ENCODE peak calls at places on chromosome 5, in seven cellular contexts. X is neural progenitor cell, U is uterus, Z is brain microvascular endothelial cell, P is cardiac fibroblast, B is kidney, G is NB4. C is an unnamed sample.

GRCh38 chr5:34497031-34497808 is 158.9 kb upstream of the RAI14 start:
- DNase-seq in P (peak), B (peak), Z (no peak), G (no peak), X (no peak), U (peak), C (no peak)

GRCh38 chr5:43674536-43674935 is 71.6 kb downstream of the NNT start:
- DNase-seq in P (peak), U (no peak), G (no peak), B (no peak), Z (no peak), X (no peak), C (no peak)

GRCh38 chr5:174532453-174533126 is 191.8 kb upstream of the MSX2 start:
- DNase-seq in B (peak), P (peak), G (peak), X (peak), Z (peak), U (peak), C (no peak)

GRCh38 chr5:1005362-1005851 is 3.2 kb upstream of the NKD2 start:
- DNase-seq in P (no peak), Z (no peak), B (no peak), G (no peak), X (no peak), U (no peak), C (no peak)

GRCh38 chr5:125412561-125413535 is 666.4 kb upstream of the ZNF608 start:
- DNase-seq in B (peak), G (no peak), X (peak), U (peak), Z (peak), P (peak), C (peak)

GRCh38 chr5:180138214-180138975 is 66.8 kb upstream of the RNF130 start:
- DNase-seq in P (no peak), U (no peak), X (no peak), B (no peak), G (no peak), Z (no peak), C (no peak)

GRCh38 chr5:144915452-144915851 is 744.8 kb downstream of the KCTD16 start:
- DNase-seq in P (no peak), X (no peak), G (no peak), U (no peak), B (no peak), Z (no peak), C (no peak)

GRCh38 chr5:169906745-169907649 is 73.3 kb downstream of the INSYN2B start:
- DNase-seq in G (no peak), U (no peak), Z (no peak), B (no peak), X (no peak), P (peak), C (no peak)

GRCh38 chr5:55737793-55738192 is at the start of gene DDX4:
- DNase-seq in Z (no peak), G (no peak), X (no peak), P (no peak), B (no peak), U (no peak), C (no peak)

GRCh38 chr5:141992349-141992963 is 20.4 kb downstream of the GNPDA1 start:
- DNase-seq in U (peak), B (no peak), Z (peak), G (peak), X (peak), P (peak), C (no peak)

GRCh38 chr5:10601246-10602030 is 37.6 kb downstream of the ANKRD33B start:
- DNase-seq in P (peak), G (no peak), X (no peak), U (peak), Z (peak), B (peak), C (no peak)

GRCh38 chr5:127399068-127399467 is 108.5 kb downstream of the MEGF10 start:
- DNase-seq in U (no peak), P (no peak), X (no peak), Z (no peak), G (no peak), B (no peak), C (no peak)

GRCh38 chr5:32021771-32022170 is 152.3 kb downstream of the GOLPH3 start:
- DNase-seq in G (no peak), X (no peak), B (no peak), P (no peak), U (no peak), Z (no peak), C (no peak)

GRCh38 chr5:32190094-32190493 is 16.0 kb upstream of the GOLPH3 start:
- DNase-seq in P (peak), U (peak), Z (no peak), X (no peak), G (no peak), B (no peak), C (no peak)

GRCh38 chr5:88664630-88665029 is 218.4 kb downstream of the MEF2C start:
- DNase-seq in X (peak), P (no peak), G (no peak), Z (no peak), U (no peak), B (no peak), C (no peak)

GRCh38 chr5:151721812-151722391 is 35.2 kb upstream of the SPARC start:
- DNase-seq in X (no peak), U (no peak), G (no peak), Z (no peak), B (no peak), P (no peak), C (no peak)

GRCh38 chr5:4548341-4548740 is 591.8 kb upstream of the ADAMTS16 start:
- DNase-seq in G (no peak), U (no peak), B (no peak), X (no peak), Z (no peak), P (no peak), C (no peak)

DNA sequence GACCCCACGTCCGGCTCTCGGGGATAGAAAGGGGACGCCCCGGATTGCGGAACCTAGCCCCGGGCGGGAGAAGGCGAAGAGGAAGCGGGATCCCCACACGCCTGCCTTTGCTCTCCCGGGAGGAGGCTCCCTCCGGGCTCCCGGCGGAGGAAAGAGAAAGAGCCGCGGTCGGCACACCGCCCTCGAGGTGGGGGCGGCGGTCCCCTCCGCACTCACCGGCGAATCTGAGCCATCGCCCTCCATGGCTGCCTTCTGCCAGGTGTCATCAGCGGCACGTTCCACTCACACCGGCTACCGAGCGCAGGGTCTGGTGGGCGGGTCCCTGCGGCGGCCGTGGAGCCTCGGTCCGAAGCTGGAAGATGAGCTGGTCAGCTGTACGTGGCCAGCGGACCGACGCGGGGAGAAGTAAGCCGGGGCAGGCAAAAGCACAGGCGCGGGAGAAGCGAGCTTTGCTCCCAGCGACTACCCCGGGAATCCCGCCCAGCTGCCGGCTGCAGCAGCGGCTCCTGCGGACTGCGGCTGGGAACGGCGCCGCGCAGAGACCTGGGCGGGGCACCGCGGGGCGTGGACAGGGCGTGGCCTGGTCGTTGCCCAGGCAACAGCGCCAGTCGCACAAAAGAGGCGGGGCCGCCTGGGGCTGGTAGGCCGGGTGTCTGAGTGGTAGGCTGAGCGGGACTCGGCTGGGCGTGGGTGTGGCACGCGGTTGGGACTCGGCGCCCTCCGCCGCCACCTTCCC is at the start of gene TRIM36:
- DNase-seq in B (peak), X (peak), U (peak), Z (peak), G (peak), P (peak), C (peak)
- TF ChIP-seq CTCF in B (peak), X (peak), U (no peak), Z (peak), G (no peak), P (no peak), C (no peak)

GRCh38 chr5:137220523-137220927 is 278.6 kb downstream of the SPOCK1 start:
- DNase-seq in G (peak), B (no peak), U (no peak), P (peak), X (peak), Z (peak), C (peak)
- TF ChIP-seq CTCF in G (peak), B (peak), U (peak), P (peak), X (peak), Z (peak), C (no peak)

DNA sequence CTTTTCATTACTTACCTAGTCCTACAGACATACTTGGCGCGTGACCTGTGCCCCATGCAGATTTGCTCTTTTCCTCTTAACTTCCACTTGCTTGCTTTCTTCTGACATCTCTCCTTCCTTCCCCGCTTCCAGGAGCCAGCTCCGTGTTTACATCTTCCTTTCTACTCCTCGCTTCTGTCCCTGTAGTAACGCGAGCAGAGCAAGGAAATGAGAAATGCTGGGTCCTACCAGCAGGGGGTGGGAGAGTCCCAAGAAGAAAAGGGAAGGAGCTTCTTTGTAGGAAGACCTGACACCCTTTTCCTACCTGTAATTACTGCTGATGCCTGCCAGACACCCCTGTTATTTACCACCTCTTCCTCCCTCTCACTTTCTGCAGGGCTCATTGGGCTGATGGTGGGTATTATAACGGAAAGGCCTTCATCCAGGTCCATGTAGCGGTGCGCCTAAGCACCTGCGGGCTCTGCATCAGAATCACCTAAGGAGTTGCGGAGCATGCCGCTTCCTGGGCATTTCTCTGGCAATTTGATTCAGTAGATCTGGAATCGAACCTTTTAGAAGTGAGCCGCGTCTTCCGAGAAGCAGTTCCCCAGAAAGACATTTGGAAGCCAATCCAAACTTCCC is 1260.8 kb upstream of the WWC1 start:
- DNase-seq in X (peak), P (peak), Z (no peak), U (no peak), G (peak), B (no peak), C (peak)
- TF ChIP-seq CTCF in X (peak), P (no peak), Z (peak), U (no peak), G (peak), B (peak), C (no peak)

DNA sequence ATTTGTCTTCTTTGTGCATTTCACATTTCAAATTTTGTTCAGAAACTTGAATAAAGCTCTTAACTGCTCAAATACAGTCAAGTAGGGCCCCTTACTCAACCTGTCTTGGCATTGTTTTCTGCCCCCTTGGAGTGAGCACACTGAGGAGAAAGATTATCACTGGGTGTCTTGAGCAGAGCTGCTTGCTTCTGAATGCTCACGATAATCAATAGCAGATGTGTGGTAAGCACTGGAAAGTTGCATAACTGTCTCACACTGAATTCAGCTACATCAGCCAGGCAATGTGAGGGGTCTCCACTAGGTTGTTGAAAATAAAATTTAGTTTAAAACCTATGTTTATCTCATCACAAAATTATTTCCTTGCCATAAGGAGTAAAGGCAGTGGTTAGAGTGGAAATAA is 7.8 kb upstream of the TNFAIP8 start:
- DNase-seq in B (no peak), Z (no peak), P (peak), X (no peak), G (no peak), U (no peak), C (no peak)
- TF ChIP-seq CTCF in B (no peak), Z (no peak), P (no peak), X (no peak), G (no peak), U (no peak), C (no peak)

GRCh38 chr5:2642684-2643325 is 108.7 kb downstream of the IRX2 start:
- DNase-seq in B (no peak), U (no peak), X (no peak), P (no peak), Z (no peak), G (no peak), C (no peak)
- TF ChIP-seq CTCF in B (no peak), U (no peak), X (no peak), P (no peak), Z (no peak), G (no peak), C (no peak)

GRCh38 chr5:80555099-80555498 is 15.0 kb downstream of the ANKRD34B start:
- DNase-seq in P (no peak), X (no peak), B (no peak), G (no peak), U (no peak), Z (no peak), C (no peak)
- TF ChIP-seq CTCF in P (no peak), X (no peak), B (no peak), G (no peak), U (no peak), Z (no peak), C (no peak)

GRCh38 chr5:77437194-77437593 is 54.9 kb downstream of the WDR41 start:
- DNase-seq in B (no peak), Z (no peak), G (no peak), U (no peak), X (peak), P (no peak), C (no peak)
- TF ChIP-seq CTCF in B (no peak), Z (peak), G (no peak), U (peak), X (peak), P (no peak), C (no peak)

GRCh38 chr5:76604838-76605237 is 18.4 kb downstream of the F2RL2 start:
- DNase-seq in P (peak), Z (no peak), G (no peak), U (no peak), X (no peak), B (no peak), C (no peak)

GRCh38 chr5:76601470-76601869 is 21.7 kb downstream of the F2RL2 start:
- DNase-seq in P (peak), U (no peak), Z (peak), G (peak), B (no peak), X (peak), C (peak)

GRCh38 chr5:76607353-76607871 is 15.8 kb downstream of the F2RL2 start:
- DNase-seq in U (no peak), P (peak), X (peak), Z (no peak), B (no peak), G (no peak), C (no peak)

GRCh38 chr5:76606665-76607064 is 16.5 kb downstream of the F2RL2 start:
- DNase-seq in X (no peak), G (no peak), P (no peak), Z (no peak), B (no peak), U (no peak), C (no peak)

DNA sequence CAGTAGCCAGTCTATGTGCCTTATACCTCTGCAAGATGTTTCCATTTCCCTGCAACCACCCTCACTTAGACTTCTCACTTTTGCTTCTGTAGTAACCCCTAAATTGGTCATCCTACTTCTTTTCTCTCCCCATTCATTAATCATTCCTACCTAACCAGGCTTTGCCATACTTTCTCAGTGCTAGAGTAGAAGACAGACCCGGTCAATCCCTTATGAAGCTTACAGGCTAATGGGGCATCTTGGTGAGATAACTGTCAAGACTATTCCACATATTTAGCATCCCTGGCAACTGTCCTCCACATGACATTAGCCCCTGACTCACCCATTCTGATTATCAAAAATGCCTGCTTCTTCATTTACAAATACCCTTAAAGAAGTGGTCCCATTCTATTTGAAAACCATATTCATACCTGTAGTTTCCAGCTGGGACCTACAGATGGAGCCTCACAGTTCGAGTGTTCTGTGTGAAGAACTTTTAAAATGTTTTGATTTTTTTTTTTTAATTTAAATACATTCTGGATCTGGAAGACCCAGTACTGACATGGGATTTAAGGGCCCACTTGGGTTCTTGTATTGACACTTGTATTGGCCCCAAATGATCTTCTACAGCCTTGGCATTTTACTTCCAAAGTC is 21.0 kb downstream of the F2RL2 start:
- DNase-seq in Z (peak), G (no peak), B (no peak), U (no peak), P (peak), X (no peak), C (no peak)
- TF ChIP-seq CTCF in Z (peak), G (no peak), B (no peak), U (no peak), P (peak), X (peak), C (no peak)

DNA sequence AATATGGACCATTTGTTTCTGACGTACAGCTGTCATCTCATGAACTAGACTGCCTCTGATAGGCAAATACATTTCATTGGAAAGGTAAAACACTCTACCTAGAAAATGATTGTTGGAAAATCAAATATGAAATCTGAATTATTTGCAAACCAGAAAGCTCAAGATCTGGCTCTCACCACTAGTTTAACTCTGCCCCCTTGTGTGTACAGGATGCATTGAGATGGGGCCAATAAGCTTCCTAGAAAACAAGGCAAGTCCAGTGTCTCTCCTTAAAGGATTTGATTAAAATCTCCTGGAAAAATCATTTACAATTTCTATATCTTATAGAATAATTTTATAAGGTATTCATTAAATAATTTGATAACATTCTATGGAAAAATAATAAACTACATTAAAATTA is 311.9 kb upstream of the ANKH start:
- DNase-seq in P (peak), G (no peak), Z (peak), U (no peak), B (no peak), X (no peak), C (no peak)
- TF ChIP-seq CTCF in P (peak), G (no peak), Z (peak), U (peak), B (no peak), X (peak), C (no peak)

C was measured in GM20000.